ENCODE peak calls at places on chromosome 4, in seven cellular contexts. E, V, O, W, U, L and D are unnamed samples. For H3K4me1, the result is how much of the 10 kb centered on the place peaks cover.

GRCh38 chr4:134773497-134774000 is 572.0 kb upstream of the PABPC4L start:
- DNase-seq in O (no peak), U (no peak), W (no peak), L (no peak), V (no peak), E (no peak), D (no peak)

GRCh38 chr4:155666701-155667537 is at the start of gene GUCY1A1:
- DNase-seq in L (no peak), O (peak), E (peak), W (peak), U (no peak), V (peak), D (peak)

GRCh38 chr4:174190832-174191500 is 92.5 kb downstream of the FBXO8 start:
- DNase-seq in E (no peak), V (no peak), U (no peak), O (no peak), L (no peak), W (no peak), D (no peak)

GRCh38 chr4:182065255-182065654 is 177.9 kb upstream of the TENM3 start:
- DNase-seq in O (no peak), U (no peak), W (no peak), E (no peak), V (no peak), L (no peak), D (no peak)

GRCh38 chr4:165716472-165716871 is 156.6 kb upstream of the TLL1 start:
- DNase-seq in E (no peak), W (no peak), L (no peak), O (no peak), V (no peak), U (no peak), D (no peak)

GRCh38 chr4:105951198-105951597 is 55.9 kb downstream of the NPNT start:
- DNase-seq in O (peak), V (peak), L (no peak), W (no peak), E (peak), U (peak), D (no peak)

GRCh38 chr4:54852061-54852460 is 194.3 kb downstream of the KIT start:
- DNase-seq in L (no peak), W (no peak), U (no peak), E (no peak), V (no peak), O (no peak), D (no peak)

GRCh38 chr4:154450971-154451370 is 40.6 kb downstream of the DCHS2 start:
- DNase-seq in L (no peak), E (no peak), W (no peak), V (no peak), U (no peak), O (no peak), D (no peak)

GRCh38 chr4:118905546-118905945 is 16.9 kb downstream of the SYNPO2 start:
- DNase-seq in L (no peak), U (peak), W (no peak), O (no peak), V (no peak), E (peak), D (no peak)

GRCh38 chr4:71907782-71908181 is 123.9 kb upstream of the GC start:
- DNase-seq in W (no peak), O (no peak), U (no peak), V (no peak), L (no peak), E (no peak), D (no peak)

GRCh38 chr4:147570616-147571015 is 46.6 kb upstream of the TMEM184C start:
- DNase-seq in L (no peak), E (peak), U (no peak), O (no peak), V (no peak), W (no peak), D (no peak)

GRCh38 chr4:39106011-39106410 is 44.0 kb downstream of the KLHL5 start:
- DNase-seq in L (no peak), U (no peak), W (no peak), O (no peak), E (no peak), V (no peak), D (no peak)

GRCh38 chr4:6641164-6641970 is 882 bp downstream of the MRFAP1 start:
- DNase-seq in L (peak), U (peak), O (peak), W (peak), V (peak), E (peak), D (peak)

GRCh38 chr4:170089274-170089742 is 448 bp downstream of the AADAT start:
- DNase-seq in L (no peak), E (peak), V (peak), W (peak), U (peak), O (peak), D (peak)

GRCh38 chr4:62871057-62871456 is 1538.2 kb downstream of the TECRL start:
- DNase-seq in U (no peak), L (no peak), V (no peak), E (peak), W (no peak), O (no peak), D (no peak)

GRCh38 chr4:74475946-74476345 is 31.0 kb downstream of the AREG start:
- DNase-seq in L (no peak), U (no peak), W (no peak), O (no peak), E (no peak), V (no peak), D (no peak)
- H3K4me1 ChIP-seq in L (under half), U (under half), W (under half), O (under half), E (under half), V (under half), D (under half)

GRCh38 chr4:98150092-98150761 is 7.0 kb upstream of the STPG2 start:
- DNase-seq in O (no peak), V (no peak), U (peak), E (peak), W (no peak), L (no peak), D (no peak)

GRCh38 chr4:98148856-98149255 is 5.6 kb upstream of the STPG2 start:
- DNase-seq in O (no peak), W (no peak), V (no peak), L (no peak), U (no peak), E (no peak), D (no peak)

DNA sequence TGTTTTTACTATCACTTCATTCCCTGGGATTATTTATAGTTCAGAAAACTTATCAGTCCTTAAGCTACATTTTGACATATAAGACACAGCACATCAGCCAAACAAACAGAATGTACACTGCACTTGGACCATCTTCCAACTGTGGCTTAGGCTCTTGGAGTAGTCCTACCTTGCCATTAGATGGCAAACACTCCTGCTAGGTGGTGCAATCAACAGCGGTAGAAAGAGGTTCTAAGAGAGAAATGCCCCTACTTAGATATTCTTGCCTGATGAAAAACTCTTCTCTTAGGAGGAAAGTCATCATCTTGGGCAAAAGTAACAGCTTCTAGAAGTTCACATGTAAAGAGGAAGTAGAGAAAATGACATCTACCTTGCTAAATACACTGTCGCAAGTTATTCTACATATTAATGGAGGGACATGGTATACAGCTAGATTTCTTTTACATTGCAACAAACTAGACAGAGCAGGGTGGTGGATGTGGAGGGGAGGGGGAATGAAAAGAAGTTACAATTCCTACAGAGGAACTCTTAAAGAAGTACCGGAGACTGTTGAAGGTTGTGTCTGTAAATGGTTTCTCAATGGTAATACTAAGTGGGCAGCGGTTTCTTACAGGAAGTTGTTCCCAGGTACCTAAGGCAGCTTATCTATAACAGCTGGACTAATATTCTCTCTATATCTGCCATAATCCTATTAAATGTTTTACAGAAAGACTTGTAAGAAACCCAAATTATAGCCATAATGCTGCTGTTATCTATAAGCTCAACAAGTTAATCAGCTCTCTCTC is 8.1 kb upstream of the STPG2 start:
- DNase-seq in V (no peak), E (no peak), W (no peak), U (no peak), O (no peak), L (no peak), D (no peak)
- H2AFZ ChIP-seq in V (no peak), E (no peak), W (no peak), U (no peak), O (no peak), L (no peak), D (no peak)

GRCh38 chr4:2194556-2194955 is 47.4 kb downstream of the HAUS3 start:
- DNase-seq in W (no peak), V (no peak), O (no peak), U (peak), E (peak), L (peak), D (no peak)

DNA sequence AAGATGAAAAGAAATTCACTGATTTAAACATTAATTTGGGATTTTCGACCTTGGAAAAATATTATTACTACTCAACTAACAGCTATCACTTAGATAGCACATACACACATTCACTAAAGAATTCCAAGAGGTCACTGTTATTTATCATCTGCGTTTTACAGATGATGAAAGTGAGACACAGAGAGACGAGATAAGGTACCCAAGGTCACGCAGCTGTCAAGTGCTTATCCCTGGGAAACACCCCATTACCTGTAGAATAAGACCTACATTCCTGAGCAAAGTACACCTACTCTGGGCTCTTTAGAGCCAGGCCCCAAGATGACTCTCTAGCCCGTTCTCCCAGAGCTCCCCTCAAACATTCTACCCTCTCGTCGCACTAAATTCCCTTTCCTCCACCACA is 48.6 kb downstream of the HAUS3 start:
- DNase-seq in O (no peak), U (no peak), W (no peak), V (no peak), E (no peak), L (peak), D (no peak)
- H3K4me1 ChIP-seq in O (under half), U (under half), W (under half), V (under half), E (under half), L (under half), D (under half)

GRCh38 chr4:56468097-56468422 is 643 bp downstream of the SRP72 start:
- DNase-seq in U (peak), O (peak), V (no peak), E (peak), L (peak), W (peak), D (peak)
- H2AFZ ChIP-seq in U (peak), O (peak), V (peak), E (peak), L (peak), W (peak), D (peak)

DNA sequence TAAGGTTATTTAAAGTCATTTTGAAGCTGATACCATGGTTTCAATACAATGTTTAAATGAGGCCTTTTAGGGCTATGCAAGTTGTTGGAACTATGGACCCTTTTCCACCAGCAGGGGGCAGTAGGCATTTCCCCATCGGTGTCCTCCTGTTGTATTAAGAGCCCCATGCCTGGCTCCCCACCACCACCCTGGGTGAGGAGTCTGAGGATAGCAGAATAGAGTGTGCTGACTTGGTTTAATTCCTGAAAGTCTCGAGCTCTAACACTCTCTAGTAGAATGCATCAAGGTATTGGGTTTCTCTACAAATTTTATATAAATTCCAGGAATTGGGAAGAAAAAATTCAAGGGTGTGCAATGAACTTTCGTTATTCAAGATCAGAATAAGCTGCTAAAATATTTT is 234.8 kb upstream of the JADE1 start:
- DNase-seq in W (peak), O (peak), L (peak), U (peak), V (peak), E (peak), D (peak)
- H3K4me1 ChIP-seq in W (under half), O (under half), L (under half), U (under half), V (under half), E (under half), D (under half)

DNA sequence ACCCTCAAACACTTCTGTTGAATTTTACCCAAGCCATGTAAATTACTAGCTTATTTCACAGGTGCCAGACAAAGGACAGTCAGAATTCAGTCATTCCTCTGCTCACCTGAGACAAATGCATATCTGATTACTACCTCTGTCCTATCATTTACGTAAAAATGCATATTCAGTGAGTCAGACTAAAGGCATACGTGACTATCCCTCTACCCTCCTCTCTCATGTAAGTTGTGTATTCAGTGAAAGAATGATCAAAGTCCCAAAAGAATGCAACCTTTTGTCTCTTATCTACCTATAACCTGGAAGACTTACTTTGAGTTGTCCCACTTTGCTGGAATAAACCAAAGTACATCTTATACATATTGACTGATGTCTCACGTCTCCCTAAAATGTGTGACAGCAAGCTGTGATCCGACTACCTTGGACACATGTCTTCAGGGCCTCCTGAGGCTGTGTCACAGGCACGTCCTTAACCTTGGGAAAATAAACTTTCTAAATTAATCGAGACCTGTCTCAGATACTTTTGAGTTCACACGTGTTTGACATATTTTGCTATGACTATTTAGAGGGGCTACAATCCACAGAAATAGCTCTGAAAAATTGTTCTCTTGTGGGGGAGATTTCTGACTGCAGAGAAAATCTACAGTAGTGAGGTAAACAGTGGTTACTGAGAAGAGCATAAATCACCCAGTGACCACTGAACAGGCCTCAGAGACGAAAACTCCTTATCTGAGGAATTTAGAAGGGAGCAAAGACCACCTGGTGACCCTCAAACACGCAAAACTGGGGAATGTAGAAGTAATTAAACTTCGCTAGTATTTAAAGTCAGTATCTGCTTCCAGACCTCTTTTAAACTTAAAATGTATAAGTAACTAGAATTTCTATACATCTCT is 1575.8 kb downstream of the STIM2 start:
- DNase-seq in W (no peak), L (no peak), V (peak), O (peak), U (peak), E (no peak), D (no peak)
- H2AFZ ChIP-seq in W (no peak), L (no peak), V (peak), O (peak), U (no peak), E (no peak), D (peak)

GRCh38 chr4:159144112-159144694 is 41.3 kb downstream of the RAPGEF2 start:
- DNase-seq in E (no peak), V (no peak), U (no peak), O (no peak), L (no peak), W (no peak), D (no peak)
- H3K4me1 ChIP-seq in E (under half), V (under half), U (under half), O (under half), L (under half), W (under half), D (under half)